ENCODE peak calls at places on chromosomes 6 and 20, in seven cellular contexts. One of them, this sample, is unnamed.

GRCh38 chr6:100427452-100427851 is 37.3 kb downstream of the SIM1 start:
- DNase-seq in CD8-positive, alpha-beta memory T cell: no peak
- DNase-seq in WERI-Rb-1: no peak
- DNase-seq in heart right ventricle: no peak
- DNase-seq in upper lobe of left lung: no peak
- DNase-seq in mammary epithelial cell: no peak
- DNase-seq in tibial nerve: no peak
- DNase-seq in this sample: no peak

GRCh38 chr6:107977283-107977682 is 19.3 kb upstream of the SEC63 start:
- DNase-seq in CD8-positive, alpha-beta memory T cell: no peak
- DNase-seq in WERI-Rb-1: no peak
- DNase-seq in heart right ventricle: no peak
- DNase-seq in upper lobe of left lung: no peak
- DNase-seq in mammary epithelial cell: peak; percentile 26
- DNase-seq in tibial nerve: no peak
- DNase-seq in this sample: no peak

GRCh38 chr6:164048840-164049239 is 634.3 kb downstream of the QKI start:
- DNase-seq in CD8-positive, alpha-beta memory T cell: no peak
- DNase-seq in WERI-Rb-1: no peak
- DNase-seq in heart right ventricle: no peak
- DNase-seq in upper lobe of left lung: no peak
- DNase-seq in mammary epithelial cell: no peak
- DNase-seq in tibial nerve: no peak
- DNase-seq in this sample: no peak

GRCh38 chr6:163634514-163635171 is 220.1 kb downstream of the QKI start:
- DNase-seq in CD8-positive, alpha-beta memory T cell: no peak
- DNase-seq in WERI-Rb-1: no peak
- DNase-seq in heart right ventricle: no peak
- DNase-seq in upper lobe of left lung: no peak
- DNase-seq in mammary epithelial cell: peak; percentile 39
- DNase-seq in tibial nerve: no peak
- DNase-seq in this sample: no peak

GRCh38 chr6:45640081-45640491 is 262.4 kb upstream of the SUPT3H start:
- DNase-seq in CD8-positive, alpha-beta memory T cell: no peak
- DNase-seq in WERI-Rb-1: no peak
- DNase-seq in heart right ventricle: no peak
- DNase-seq in upper lobe of left lung: no peak
- DNase-seq in mammary epithelial cell: peak; percentile 40
- DNase-seq in tibial nerve: no peak
- DNase-seq in this sample: no peak

GRCh38 chr6:131976545-131977061 is 25.4 kb upstream of the CCN2 start:
- DNase-seq in CD8-positive, alpha-beta memory T cell: no peak
- DNase-seq in WERI-Rb-1: no peak
- DNase-seq in heart right ventricle: no peak
- DNase-seq in upper lobe of left lung: no peak
- DNase-seq in mammary epithelial cell: no peak
- DNase-seq in tibial nerve: no peak
- DNase-seq in this sample: no peak

GRCh38 chr6:68777956-68778355 is 142.9 kb downstream of the ADGRB3 start:
- DNase-seq in CD8-positive, alpha-beta memory T cell: no peak
- DNase-seq in WERI-Rb-1: no peak
- DNase-seq in heart right ventricle: peak; percentile 32
- DNase-seq in upper lobe of left lung: no peak
- DNase-seq in mammary epithelial cell: no peak
- DNase-seq in tibial nerve: peak; percentile 7
- DNase-seq in this sample: no peak

GRCh38 chr6:63936399-63936798 is 300.8 kb downstream of the PHF3 start:
- DNase-seq in CD8-positive, alpha-beta memory T cell: no peak
- DNase-seq in WERI-Rb-1: no peak
- DNase-seq in heart right ventricle: no peak
- DNase-seq in upper lobe of left lung: no peak
- DNase-seq in mammary epithelial cell: no peak
- DNase-seq in tibial nerve: no peak
- DNase-seq in this sample: no peak

GRCh38 chr6:152984387-152984872 is 1.6 kb upstream of the FBXO5 start:
- DNase-seq in CD8-positive, alpha-beta memory T cell: no peak
- DNase-seq in WERI-Rb-1: no peak
- DNase-seq in heart right ventricle: no peak
- DNase-seq in upper lobe of left lung: no peak
- DNase-seq in mammary epithelial cell: no peak
- DNase-seq in tibial nerve: no peak
- DNase-seq in this sample: no peak

GRCh38 chr6:154606457-154606856 is 96.0 kb upstream of the CNKSR3 start:
- DNase-seq in CD8-positive, alpha-beta memory T cell: peak; percentile 54
- DNase-seq in WERI-Rb-1: no peak
- DNase-seq in heart right ventricle: no peak
- DNase-seq in upper lobe of left lung: no peak
- DNase-seq in mammary epithelial cell: peak; percentile 96
- DNase-seq in tibial nerve: no peak
- DNase-seq in this sample: no peak

GRCh38 chr6:166691199-166691598 is 64.1 kb upstream of the RPS6KA2 start:
- DNase-seq in CD8-positive, alpha-beta memory T cell: no peak
- DNase-seq in WERI-Rb-1: no peak
- DNase-seq in heart right ventricle: peak; percentile 62
- DNase-seq in upper lobe of left lung: no peak
- DNase-seq in mammary epithelial cell: peak; percentile 60
- DNase-seq in tibial nerve: no peak
- DNase-seq in this sample: no peak

GRCh38 chr6:4853782-4854511 is 77.7 kb downstream of the CDYL start:
- DNase-seq in CD8-positive, alpha-beta memory T cell: no peak
- DNase-seq in WERI-Rb-1: no peak
- DNase-seq in heart right ventricle: no peak
- DNase-seq in upper lobe of left lung: no peak
- DNase-seq in mammary epithelial cell: peak; percentile 52
- DNase-seq in tibial nerve: no peak
- DNase-seq in this sample: no peak

GRCh38 chr6:112372213-112372806 is 25.2 kb downstream of the RFPL4B start:
- DNase-seq in CD8-positive, alpha-beta memory T cell: no peak
- DNase-seq in WERI-Rb-1: no peak
- DNase-seq in heart right ventricle: no peak
- DNase-seq in upper lobe of left lung: no peak
- DNase-seq in mammary epithelial cell: no peak
- DNase-seq in tibial nerve: no peak
- DNase-seq in this sample: no peak

GRCh38 chr6:84892666-84893065 is 128.3 kb upstream of the TBX18 start:
- DNase-seq in CD8-positive, alpha-beta memory T cell: no peak
- DNase-seq in WERI-Rb-1: no peak
- DNase-seq in heart right ventricle: no peak
- DNase-seq in upper lobe of left lung: no peak
- DNase-seq in mammary epithelial cell: peak; percentile 52
- DNase-seq in tibial nerve: no peak
- DNase-seq in this sample: no peak

GRCh38 chr6:34970962-34971361 is 81.9 kb downstream of the ANKS1A start:
- DNase-seq in CD8-positive, alpha-beta memory T cell: no peak
- DNase-seq in WERI-Rb-1: no peak
- DNase-seq in heart right ventricle: no peak
- DNase-seq in upper lobe of left lung: no peak
- DNase-seq in mammary epithelial cell: no peak
- DNase-seq in tibial nerve: no peak
- DNase-seq in this sample: no peak

GRCh38 chr6:162854228-162854627 is 126.5 kb downstream of the PACRG start:
- DNase-seq in CD8-positive, alpha-beta memory T cell: no peak
- DNase-seq in WERI-Rb-1: no peak
- DNase-seq in heart right ventricle: no peak
- DNase-seq in upper lobe of left lung: no peak
- DNase-seq in mammary epithelial cell: no peak
- DNase-seq in tibial nerve: no peak
- DNase-seq in this sample: no peak

GRCh38 chr6:26457796-26458688 is at the start of gene BTN2A1:
- DNase-seq in CD8-positive, alpha-beta memory T cell: peak; percentile 74
- DNase-seq in WERI-Rb-1: peak; percentile 91
- DNase-seq in heart right ventricle: peak; percentile 90
- DNase-seq in upper lobe of left lung: peak; percentile 87
- DNase-seq in mammary epithelial cell: peak; percentile 88
- DNase-seq in tibial nerve: peak; percentile 86
- DNase-seq in this sample: peak; percentile 20

GRCh38 chr20:58580493-58580835 is 65.3 kb upstream of the APCDD1L start:
- DNase-seq in CD8-positive, alpha-beta memory T cell: no peak
- DNase-seq in WERI-Rb-1: no peak
- DNase-seq in heart right ventricle: no peak
- DNase-seq in upper lobe of left lung: no peak
- DNase-seq in mammary epithelial cell: no peak
- DNase-seq in tibial nerve: no peak
- DNase-seq in this sample: no peak

GRCh38 chr6:73867411-73867810 is 171.4 kb downstream of the CD109 start:
- DNase-seq in CD8-positive, alpha-beta memory T cell: no peak
- DNase-seq in WERI-Rb-1: no peak
- DNase-seq in heart right ventricle: no peak
- DNase-seq in upper lobe of left lung: no peak
- DNase-seq in mammary epithelial cell: no peak
- DNase-seq in tibial nerve: no peak
- DNase-seq in this sample: no peak

GRCh38 chr6:157528931-157529653 is 148.1 kb downstream of the ZDHHC14 start:
- DNase-seq in CD8-positive, alpha-beta memory T cell: no peak
- DNase-seq in WERI-Rb-1: no peak
- DNase-seq in heart right ventricle: no peak
- DNase-seq in upper lobe of left lung: no peak
- DNase-seq in mammary epithelial cell: peak; percentile 45
- DNase-seq in tibial nerve: peak; percentile 86
- DNase-seq in this sample: no peak

GRCh38 chr6:16800942-16801341 is 39.7 kb upstream of the ATXN1 start:
- DNase-seq in CD8-positive, alpha-beta memory T cell: no peak
- DNase-seq in WERI-Rb-1: no peak
- DNase-seq in heart right ventricle: no peak
- DNase-seq in upper lobe of left lung: no peak
- DNase-seq in mammary epithelial cell: no peak
- DNase-seq in tibial nerve: no peak
- DNase-seq in this sample: no peak

GRCh38 chr6:42539135-42539534 is 24.7 kb upstream of the UBR2 start:
- DNase-seq in CD8-positive, alpha-beta memory T cell: no peak
- DNase-seq in WERI-Rb-1: no peak
- DNase-seq in heart right ventricle: no peak
- DNase-seq in upper lobe of left lung: no peak
- DNase-seq in mammary epithelial cell: no peak
- DNase-seq in tibial nerve: no peak
- DNase-seq in this sample: no peak

GRCh38 chr20:38676576-38676975 is 47.7 kb upstream of the SLC32A1 start:
- DNase-seq in CD8-positive, alpha-beta memory T cell: no peak
- DNase-seq in WERI-Rb-1: peak; percentile 27
- DNase-seq in heart right ventricle: no peak
- DNase-seq in upper lobe of left lung: no peak
- DNase-seq in mammary epithelial cell: no peak
- DNase-seq in tibial nerve: no peak
- DNase-seq in this sample: no peak

GRCh38 chr6:3228046-3228671 is 706 bp upstream of the TUBB2B start:
- DNase-seq in CD8-positive, alpha-beta memory T cell: no peak
- DNase-seq in WERI-Rb-1: peak; percentile 83
- DNase-seq in heart right ventricle: no peak
- DNase-seq in upper lobe of left lung: peak; percentile 85
- DNase-seq in mammary epithelial cell: no peak
- DNase-seq in tibial nerve: no peak
- DNase-seq in this sample: no peak
- H3K27ac ChIP-seq in CD8-positive, alpha-beta memory T cell: no peak overlapping the region
- H3K27ac ChIP-seq in WERI-Rb-1: peak overlapping the region; percentile 73
- H3K27ac ChIP-seq in heart right ventricle: no peak overlapping the region
- H3K27ac ChIP-seq in upper lobe of left lung: no peak overlapping the region
- H3K27ac ChIP-seq in mammary epithelial cell: no peak overlapping the region
- H3K27ac ChIP-seq in tibial nerve: peak overlapping the region; percentile 59
- H3K27ac ChIP-seq in this sample: no peak overlapping the region

GRCh38 chr6:39228992-39229767 is at the start of gene KCNK5:
- DNase-seq in CD8-positive, alpha-beta memory T cell: peak; percentile 71
- DNase-seq in WERI-Rb-1: no peak
- DNase-seq in heart right ventricle: peak; percentile 34
- DNase-seq in upper lobe of left lung: peak; percentile 97
- DNase-seq in mammary epithelial cell: peak; percentile 44
- DNase-seq in tibial nerve: peak; percentile 43
- DNase-seq in this sample: peak; percentile 9

GRCh38 chr6:39228111-39228971 is 934 bp downstream of the KCNK5 start:
- DNase-seq in CD8-positive, alpha-beta memory T cell: no peak
- DNase-seq in WERI-Rb-1: no peak
- DNase-seq in heart right ventricle: no peak
- DNase-seq in upper lobe of left lung: peak; percentile 44
- DNase-seq in mammary epithelial cell: no peak
- DNase-seq in tibial nerve: no peak
- DNase-seq in this sample: no peak

GRCh38 chr6:39233333-39233732 is 4.1 kb upstream of the KCNK5 start:
- DNase-seq in CD8-positive, alpha-beta memory T cell: no peak
- DNase-seq in WERI-Rb-1: no peak
- DNase-seq in heart right ventricle: no peak
- DNase-seq in upper lobe of left lung: no peak
- DNase-seq in mammary epithelial cell: no peak
- DNase-seq in tibial nerve: no peak
- DNase-seq in this sample: no peak

GRCh38 chr6:39231844-39232243 is 2.6 kb upstream of the KCNK5 start:
- DNase-seq in CD8-positive, alpha-beta memory T cell: no peak
- DNase-seq in WERI-Rb-1: no peak
- DNase-seq in heart right ventricle: no peak
- DNase-seq in upper lobe of left lung: no peak
- DNase-seq in mammary epithelial cell: no peak
- DNase-seq in tibial nerve: no peak
- DNase-seq in this sample: no peak

DNA sequence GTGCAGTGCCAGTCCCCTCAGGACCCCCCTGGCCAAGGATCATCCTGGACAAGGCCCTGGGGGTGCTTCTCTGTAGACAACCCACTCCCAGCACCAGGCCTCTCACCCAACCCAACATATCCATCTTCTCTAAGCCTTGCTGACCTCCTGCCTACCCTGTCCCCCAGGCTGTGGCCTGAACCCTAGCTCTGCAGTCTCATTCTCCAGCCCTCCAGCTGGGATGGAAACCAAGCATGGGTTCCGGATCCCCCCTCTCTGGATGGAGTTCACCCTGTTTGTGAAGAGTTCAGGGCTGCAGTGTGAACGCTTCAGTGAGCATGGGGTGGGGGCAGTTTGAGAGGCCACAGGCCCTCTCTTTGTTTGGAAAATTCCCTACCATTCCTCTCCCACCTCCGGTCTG is 2.1 kb upstream of the KCNK5 start:
- DNase-seq in CD8-positive, alpha-beta memory T cell: no peak
- DNase-seq in WERI-Rb-1: no peak
- DNase-seq in heart right ventricle: no peak
- DNase-seq in upper lobe of left lung: no peak
- DNase-seq in mammary epithelial cell: no peak
- DNase-seq in tibial nerve: no peak
- DNase-seq in this sample: no peak
- H3K36me3 ChIP-seq in CD8-positive, alpha-beta memory T cell: no peaks in the 10 kb centered on the region
- H3K36me3 ChIP-seq in WERI-Rb-1: no peaks in the 10 kb centered on the region
- H3K36me3 ChIP-seq in heart right ventricle: no peaks in the 10 kb centered on the region
- H3K36me3 ChIP-seq in upper lobe of left lung: no peaks in the 10 kb centered on the region
- H3K36me3 ChIP-seq in mammary epithelial cell: no peaks in the 10 kb centered on the region
- H3K36me3 ChIP-seq in tibial nerve: no peaks in the 10 kb centered on the region
- H3K36me3 ChIP-seq in this sample: no peaks in the 10 kb centered on the region

GRCh38 chr20:53678990-53679596 is 85.5 kb upstream of the ZNF217 start:
- DNase-seq in CD8-positive, alpha-beta memory T cell: no peak
- DNase-seq in WERI-Rb-1: no peak
- DNase-seq in heart right ventricle: no peak
- DNase-seq in upper lobe of left lung: no peak
- DNase-seq in mammary epithelial cell: no peak
- DNase-seq in tibial nerve: no peak
- DNase-seq in this sample: no peak
- H3K27ac ChIP-seq in CD8-positive, alpha-beta memory T cell: peak overlapping the region; percentile 25
- H3K27ac ChIP-seq in WERI-Rb-1: no peak overlapping the region
- H3K27ac ChIP-seq in heart right ventricle: peak overlapping the region; percentile 8
- H3K27ac ChIP-seq in upper lobe of left lung: no peak overlapping the region
- H3K27ac ChIP-seq in mammary epithelial cell: no peak overlapping the region
- H3K27ac ChIP-seq in tibial nerve: peak overlapping the region; percentile 1
- H3K27ac ChIP-seq in this sample: peak overlapping the region; percentile 19

DNA sequence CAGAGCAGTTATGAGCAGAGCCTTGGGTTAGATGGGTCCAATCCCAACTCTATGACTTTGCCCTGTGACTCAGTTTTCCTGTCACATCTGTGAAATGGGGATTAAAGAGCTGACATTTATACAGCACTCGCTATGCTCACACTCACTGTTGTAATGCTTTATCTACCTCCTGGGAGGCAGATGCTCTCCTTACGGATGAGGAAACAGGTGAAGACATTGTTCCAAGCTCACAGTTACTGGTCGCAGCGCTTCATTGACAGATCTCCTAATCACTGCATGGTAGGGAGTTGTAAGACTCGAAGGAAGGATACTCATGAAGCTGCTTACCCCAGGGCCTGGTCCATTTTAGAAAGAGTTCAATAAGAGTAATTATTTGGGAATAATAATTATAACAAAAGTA is 2.9 kb upstream of the MYLK2 start:
- DNase-seq in CD8-positive, alpha-beta memory T cell: no peak
- DNase-seq in WERI-Rb-1: no peak
- DNase-seq in heart right ventricle: no peak
- DNase-seq in upper lobe of left lung: no peak
- DNase-seq in mammary epithelial cell: no peak
- DNase-seq in tibial nerve: no peak
- DNase-seq in this sample: no peak
- H3K36me3 ChIP-seq in CD8-positive, alpha-beta memory T cell: no peaks in the 10 kb centered on the region
- H3K36me3 ChIP-seq in WERI-Rb-1: no peaks in the 10 kb centered on the region
- H3K36me3 ChIP-seq in heart right ventricle: no peaks in the 10 kb centered on the region
- H3K36me3 ChIP-seq in upper lobe of left lung: no peaks in the 10 kb centered on the region
- H3K36me3 ChIP-seq in mammary epithelial cell: no peaks in the 10 kb centered on the region
- H3K36me3 ChIP-seq in tibial nerve: no peaks in the 10 kb centered on the region
- H3K36me3 ChIP-seq in this sample: no peaks in the 10 kb centered on the region